ENCODE peak calls at places on chromosomes 7 and 10, in ten cellular contexts. One of them, this sample, is unnamed.

GRCh38 chr7:128442346-128442745 is 13.3 kb upstream of the HILPDA start:
- DNase-seq in neural progenitor cell: no peak
- DNase-seq in T1000: no peak
- DNase-seq in non-pigmented ciliary epithelial cell: no peak
- DNase-seq in kidney glomerular epithelial cell: no peak
- DNase-seq in hepatic stellate cell: no peak
- DNase-seq in naive thymus-derived CD8-positive, alpha-beta T cell: no peak
- DNase-seq in CD4-positive, CD25-positive, alpha-beta regulatory T cell: no peak
- DNase-seq in AG09309: no peak
- DNase-seq in epithelial cell of esophagus: no peak
- DNase-seq in this sample: no peak

GRCh38 chr7:131234719-131235488 is 92.8 kb upstream of the MKLN1 start:
- DNase-seq in naive thymus-derived CD8-positive, alpha-beta T cell: no peak
- DNase-seq in neural progenitor cell: no peak
- DNase-seq in epithelial cell of esophagus: no peak
- DNase-seq in AG09309: no peak
- DNase-seq in CD4-positive, CD25-positive, alpha-beta regulatory T cell: no peak
- DNase-seq in kidney glomerular epithelial cell: no peak
- DNase-seq in non-pigmented ciliary epithelial cell: no peak
- DNase-seq in T1000: no peak
- DNase-seq in hepatic stellate cell: no peak
- DNase-seq in this sample: no peak

GRCh38 chr7:52168085-52168484 is 851.5 kb upstream of the COBL start:
- DNase-seq in naive thymus-derived CD8-positive, alpha-beta T cell: no peak
- DNase-seq in neural progenitor cell: peak; percentile 37
- DNase-seq in CD4-positive, CD25-positive, alpha-beta regulatory T cell: no peak
- DNase-seq in hepatic stellate cell: no peak
- DNase-seq in epithelial cell of esophagus: no peak
- DNase-seq in AG09309: no peak
- DNase-seq in T1000: no peak
- DNase-seq in non-pigmented ciliary epithelial cell: no peak
- DNase-seq in kidney glomerular epithelial cell: no peak
- DNase-seq in this sample: peak; percentile 13

GRCh38 chr10:71864861-71865473 is 13.9 kb upstream of the PSAP start:
- DNase-seq in hepatic stellate cell: no peak
- DNase-seq in CD4-positive, CD25-positive, alpha-beta regulatory T cell: no peak
- DNase-seq in AG09309: peak; percentile 64
- DNase-seq in kidney glomerular epithelial cell: peak; percentile 40
- DNase-seq in non-pigmented ciliary epithelial cell: no peak
- DNase-seq in T1000: peak; percentile 26
- DNase-seq in neural progenitor cell: no peak
- DNase-seq in epithelial cell of esophagus: no peak
- DNase-seq in naive thymus-derived CD8-positive, alpha-beta T cell: no peak
- DNase-seq in this sample: peak; percentile 52

GRCh38 chr10:30432631-30433285 is 1.2 kb upstream of the MAP3K8 start:
- DNase-seq in epithelial cell of esophagus: no peak
- DNase-seq in AG09309: no peak
- DNase-seq in non-pigmented ciliary epithelial cell: no peak
- DNase-seq in naive thymus-derived CD8-positive, alpha-beta T cell: no peak
- DNase-seq in T1000: no peak
- DNase-seq in kidney glomerular epithelial cell: peak; percentile 84
- DNase-seq in hepatic stellate cell: peak; percentile 24
- DNase-seq in CD4-positive, CD25-positive, alpha-beta regulatory T cell: no peak
- DNase-seq in neural progenitor cell: no peak
- DNase-seq in this sample: no peak

GRCh38 chr7:101166909-101167644 is 1.7 kb upstream of the VGF start:
- DNase-seq in neural progenitor cell: peak; percentile 79
- DNase-seq in AG09309: no peak
- DNase-seq in non-pigmented ciliary epithelial cell: no peak
- DNase-seq in T1000: no peak
- DNase-seq in epithelial cell of esophagus: no peak
- DNase-seq in naive thymus-derived CD8-positive, alpha-beta T cell: no peak
- DNase-seq in kidney glomerular epithelial cell: no peak
- DNase-seq in CD4-positive, CD25-positive, alpha-beta regulatory T cell: no peak
- DNase-seq in hepatic stellate cell: no peak
- DNase-seq in this sample: no peak

GRCh38 chr7:151451156-151451555 is 11.2 kb upstream of the CRYGN start:
- DNase-seq in hepatic stellate cell: no peak
- DNase-seq in naive thymus-derived CD8-positive, alpha-beta T cell: no peak
- DNase-seq in T1000: no peak
- DNase-seq in kidney glomerular epithelial cell: no peak
- DNase-seq in CD4-positive, CD25-positive, alpha-beta regulatory T cell: no peak
- DNase-seq in non-pigmented ciliary epithelial cell: no peak
- DNase-seq in AG09309: no peak
- DNase-seq in epithelial cell of esophagus: no peak
- DNase-seq in neural progenitor cell: no peak
- DNase-seq in this sample: no peak

GRCh38 chr10:62433181-62433692 is 59.1 kb downstream of the ZNF365 start:
- DNase-seq in non-pigmented ciliary epithelial cell: peak; percentile 95
- DNase-seq in naive thymus-derived CD8-positive, alpha-beta T cell: no peak
- DNase-seq in epithelial cell of esophagus: peak; percentile 95
- DNase-seq in neural progenitor cell: no peak
- DNase-seq in AG09309: peak; percentile 95
- DNase-seq in kidney glomerular epithelial cell: peak; percentile 99
- DNase-seq in T1000: peak; percentile 65
- DNase-seq in hepatic stellate cell: peak; percentile 47
- DNase-seq in CD4-positive, CD25-positive, alpha-beta regulatory T cell: peak; percentile 54
- DNase-seq in this sample: peak; percentile 40

GRCh38 chr10:7438196-7438986 is 27.6 kb upstream of the SFMBT2 start:
- DNase-seq in hepatic stellate cell: no peak
- DNase-seq in AG09309: no peak
- DNase-seq in non-pigmented ciliary epithelial cell: no peak
- DNase-seq in CD4-positive, CD25-positive, alpha-beta regulatory T cell: no peak
- DNase-seq in kidney glomerular epithelial cell: no peak
- DNase-seq in T1000: no peak
- DNase-seq in epithelial cell of esophagus: no peak
- DNase-seq in neural progenitor cell: no peak
- DNase-seq in naive thymus-derived CD8-positive, alpha-beta T cell: no peak
- DNase-seq in this sample: no peak

GRCh38 chr7:134078991-134079390 is 48.1 kb upstream of the LRGUK start:
- DNase-seq in AG09309: no peak
- DNase-seq in neural progenitor cell: no peak
- DNase-seq in non-pigmented ciliary epithelial cell: no peak
- DNase-seq in epithelial cell of esophagus: no peak
- DNase-seq in CD4-positive, CD25-positive, alpha-beta regulatory T cell: no peak
- DNase-seq in T1000: no peak
- DNase-seq in naive thymus-derived CD8-positive, alpha-beta T cell: no peak
- DNase-seq in kidney glomerular epithelial cell: no peak
- DNase-seq in hepatic stellate cell: no peak
- DNase-seq in this sample: no peak

GRCh38 chr7:80552304-80552703 is 40.4 kb upstream of the GNAT3 start:
- DNase-seq in naive thymus-derived CD8-positive, alpha-beta T cell: no peak
- DNase-seq in T1000: no peak
- DNase-seq in non-pigmented ciliary epithelial cell: no peak
- DNase-seq in CD4-positive, CD25-positive, alpha-beta regulatory T cell: no peak
- DNase-seq in epithelial cell of esophagus: peak; percentile 6
- DNase-seq in kidney glomerular epithelial cell: no peak
- DNase-seq in neural progenitor cell: no peak
- DNase-seq in hepatic stellate cell: no peak
- DNase-seq in AG09309: peak; percentile 62
- DNase-seq in this sample: no peak

GRCh38 chr10:60083039-60083344 is 176.6 kb upstream of the CCDC6 start:
- DNase-seq in epithelial cell of esophagus: no peak
- DNase-seq in hepatic stellate cell: no peak
- DNase-seq in neural progenitor cell: no peak
- DNase-seq in non-pigmented ciliary epithelial cell: no peak
- DNase-seq in AG09309: no peak
- DNase-seq in CD4-positive, CD25-positive, alpha-beta regulatory T cell: no peak
- DNase-seq in T1000: no peak
- DNase-seq in kidney glomerular epithelial cell: no peak
- DNase-seq in naive thymus-derived CD8-positive, alpha-beta T cell: no peak
- DNase-seq in this sample: no peak

GRCh38 chr10:48369501-48369900 is 63.0 kb downstream of the MAPK8 start:
- DNase-seq in CD4-positive, CD25-positive, alpha-beta regulatory T cell: no peak
- DNase-seq in AG09309: no peak
- DNase-seq in neural progenitor cell: no peak
- DNase-seq in epithelial cell of esophagus: no peak
- DNase-seq in naive thymus-derived CD8-positive, alpha-beta T cell: no peak
- DNase-seq in T1000: no peak
- DNase-seq in non-pigmented ciliary epithelial cell: no peak
- DNase-seq in hepatic stellate cell: no peak
- DNase-seq in kidney glomerular epithelial cell: no peak
- DNase-seq in this sample: no peak

GRCh38 chr10:102988404-102989314 is 70.6 kb downstream of the CNNM2 start:
- DNase-seq in hepatic stellate cell: no peak
- DNase-seq in non-pigmented ciliary epithelial cell: peak; percentile 11
- DNase-seq in epithelial cell of esophagus: peak; percentile 45
- DNase-seq in neural progenitor cell: no peak
- DNase-seq in naive thymus-derived CD8-positive, alpha-beta T cell: no peak
- DNase-seq in T1000: no peak
- DNase-seq in kidney glomerular epithelial cell: peak; percentile 54
- DNase-seq in AG09309: no peak
- DNase-seq in CD4-positive, CD25-positive, alpha-beta regulatory T cell: no peak
- DNase-seq in this sample: no peak

GRCh38 chr10:102596506-102596971 is 47.7 kb upstream of the TRIM8 start:
- DNase-seq in hepatic stellate cell: peak; percentile 74
- DNase-seq in kidney glomerular epithelial cell: peak; percentile 48
- DNase-seq in epithelial cell of esophagus: peak; percentile 75
- DNase-seq in naive thymus-derived CD8-positive, alpha-beta T cell: peak; percentile 29
- DNase-seq in neural progenitor cell: peak; percentile 85
- DNase-seq in T1000: no peak
- DNase-seq in non-pigmented ciliary epithelial cell: no peak
- DNase-seq in AG09309: no peak
- DNase-seq in CD4-positive, CD25-positive, alpha-beta regulatory T cell: peak; percentile 44
- DNase-seq in this sample: peak; percentile 65

GRCh38 chr7:77667459-77668090 is 28.7 kb upstream of the RSBN1L start:
- DNase-seq in epithelial cell of esophagus: no peak
- DNase-seq in neural progenitor cell: no peak
- DNase-seq in AG09309: no peak
- DNase-seq in hepatic stellate cell: no peak
- DNase-seq in naive thymus-derived CD8-positive, alpha-beta T cell: no peak
- DNase-seq in non-pigmented ciliary epithelial cell: no peak
- DNase-seq in T1000: no peak
- DNase-seq in kidney glomerular epithelial cell: no peak
- DNase-seq in CD4-positive, CD25-positive, alpha-beta regulatory T cell: no peak
- DNase-seq in this sample: no peak

GRCh38 chr7:107046511-107047259 is 2.2 kb downstream of the PRKAR2B start:
- DNase-seq in AG09309: no peak
- DNase-seq in kidney glomerular epithelial cell: no peak
- DNase-seq in non-pigmented ciliary epithelial cell: no peak
- DNase-seq in epithelial cell of esophagus: no peak
- DNase-seq in neural progenitor cell: no peak
- DNase-seq in hepatic stellate cell: no peak
- DNase-seq in naive thymus-derived CD8-positive, alpha-beta T cell: no peak
- DNase-seq in T1000: no peak
- DNase-seq in CD4-positive, CD25-positive, alpha-beta regulatory T cell: no peak
- DNase-seq in this sample: no peak